ENCODE peak calls at places on chromosomes 16 and 17, in ten cellular contexts. Z is Calu3, H is EL, X is HCEC 1CT, P is HCT116, A is GDM1, W is endothelial cell of umbilical vein, I is GM04503, O is LoVo, E is dermis blood vessel endothelial cell. F is an unnamed sample.

GRCh38 chr16:8867483-8868271 is 1.1 kb downstream of the CARHSP1 start:
- DNase-seq in W (peak), A (no peak), Z (peak), H (peak), I (no peak), P (no peak), X (no peak), E (peak), O (no peak), F (peak)

GRCh38 chr17:27956601-27957445 is 63.7 kb upstream of the LYRM9 start:
- DNase-seq in E (no peak), W (no peak), P (no peak), A (no peak), O (no peak), X (no peak), H (no peak), I (peak), Z (no peak), F (peak)

GRCh38 chr16:456891-457483 is 31.5 kb downstream of the RAB11FIP3 start:
- DNase-seq in X (no peak), O (no peak), P (no peak), I (peak), H (no peak), Z (no peak), A (no peak), W (peak), E (peak), F (no peak)

GRCh38 chr16:23434380-23434779 is 18.6 kb downstream of the COG7 start:
- DNase-seq in P (peak), A (peak), Z (peak), X (peak), O (peak), H (peak), W (peak), I (no peak), E (peak), F (peak)

GRCh38 chr17:7042507-7043194 is 1.2 kb downstream of the SLC16A11 start:
- DNase-seq in I (no peak), H (no peak), P (no peak), W (no peak), Z (no peak), E (no peak), O (no peak), A (no peak), X (no peak), F (peak)

GRCh38 chr17:19302791-19303233 is 59.7 kb downstream of the B9D1 start:
- DNase-seq in W (no peak), O (no peak), H (no peak), I (no peak), X (no peak), E (peak), P (no peak), Z (no peak), A (no peak), F (no peak)

GRCh38 chr17:76337413-76337777 is 16.3 kb downstream of the PRPSAP1 start:
- DNase-seq in X (peak), W (peak), I (no peak), A (no peak), O (no peak), Z (peak), H (peak), P (no peak), E (peak), F (no peak)

GRCh38 chr16:27450836-27451341 is 48.9 kb downstream of the IL21R start:
- DNase-seq in H (no peak), E (peak), A (no peak), P (no peak), W (no peak), X (peak), Z (no peak), O (no peak), I (no peak), F (no peak)

GRCh38 chr17:29162909-29163341 is 17.3 kb downstream of the MYO18A start:
- DNase-seq in O (no peak), A (no peak), Z (no peak), X (no peak), E (no peak), W (no peak), I (no peak), P (no peak), H (no peak), F (no peak)

GRCh38 chr17:82545071-82545462 is 25.5 kb downstream of the FOXK2 start:
- DNase-seq in A (no peak), X (no peak), Z (no peak), H (no peak), P (no peak), I (no peak), W (no peak), O (no peak), E (no peak), F (no peak)

GRCh38 chr17:21375757-21376584 is at the start of gene KCNJ12:
- DNase-seq in X (no peak), A (no peak), O (no peak), W (peak), Z (no peak), H (peak), I (no peak), P (no peak), E (peak), F (peak)

GRCh38 chr17:43363181-43363925 is 35.4 kb upstream of the ARL4D start:
- DNase-seq in P (no peak), A (no peak), X (no peak), H (no peak), Z (no peak), W (no peak), E (no peak), I (no peak), O (no peak), F (no peak)

GRCh38 chr16:19595043-19595767 is 39.7 kb downstream of the VPS35L start:
- DNase-seq in X (peak), E (peak), W (peak), Z (peak), H (peak), A (no peak), O (peak), I (no peak), P (no peak), F (no peak)

GRCh38 chr16:9594961-9595360 is 503.5 kb downstream of the HAPSTR1 start:
- DNase-seq in W (no peak), I (no peak), O (no peak), A (no peak), H (no peak), E (no peak), Z (no peak), X (no peak), P (no peak), F (no peak)

GRCh38 chr17:49969134-49969759 is at the start of gene DLX4:
- DNase-seq in E (peak), W (no peak), H (no peak), O (no peak), P (no peak), A (no peak), I (no peak), X (no peak), Z (no peak), F (no peak)

GRCh38 chr16:12405083-12405482 is 398.6 kb downstream of the CPPED1 start:
- DNase-seq in O (no peak), W (peak), A (no peak), X (no peak), E (peak), Z (no peak), P (no peak), H (no peak), I (no peak), F (no peak)

GRCh38 chr16:89410794-89411309 is 79.5 kb downstream of the ANKRD11 start:
- DNase-seq in I (peak), A (no peak), P (no peak), H (peak), O (no peak), X (peak), W (peak), Z (peak), E (peak), F (no peak)